ENCODE peak calls at places on chromosomes 12 and 14, in five cellular contexts. One of them, this sample, is unnamed.
A peak's percentile ranks its signal among the peaks of the same experiment; 100 is the strongest.

GRCh38 chr12:60920841-60921495 is 1325.1 kb downstream of the SLC16A7 start:
- DNase-seq in body of pancreas: no peak
- DNase-seq in heart left ventricle: no peak
- DNase-seq in ovary: no peak
- DNase-seq in uterus: no peak
- DNase-seq in this sample: no peak

GRCh38 chr14:62768753-62769152 is 276.5 kb downstream of the KCNH5 start:
- DNase-seq in heart left ventricle: no peak
- DNase-seq in uterus: no peak
- DNase-seq in body of pancreas: no peak
- DNase-seq in ovary: no peak
- DNase-seq in this sample: no peak

GRCh38 chr14:100436745-100437406 is 113.7 kb downstream of the SLC25A47 start:
- DNase-seq in body of pancreas: peak; percentile 46
- DNase-seq in heart left ventricle: no peak
- DNase-seq in uterus: no peak
- DNase-seq in ovary: no peak
- DNase-seq in this sample: no peak

GRCh38 chr14:75010472-75010871 is 7.8 kb downstream of the EIF2B2 start:
- DNase-seq in body of pancreas: no peak
- DNase-seq in heart left ventricle: no peak
- DNase-seq in uterus: no peak
- DNase-seq in ovary: no peak
- DNase-seq in this sample: no peak

GRCh38 chr12:2016862-2017723 is 12.8 kb upstream of the DCP1B start:
- DNase-seq in ovary: no peak
- DNase-seq in heart left ventricle: no peak
- DNase-seq in body of pancreas: no peak
- DNase-seq in uterus: no peak
- DNase-seq in this sample: no peak

GRCh38 chr12:112116232-112117060 is 7.9 kb upstream of the NAA25 start:
- DNase-seq in heart left ventricle: peak; percentile 86
- DNase-seq in ovary: peak; percentile 59
- DNase-seq in body of pancreas: peak; percentile 83
- DNase-seq in uterus: no peak
- DNase-seq in this sample: peak; percentile 71

GRCh38 chr12:87652026-87652425 is 377.2 kb downstream of the C12orf50 start:
- DNase-seq in body of pancreas: no peak
- DNase-seq in ovary: no peak
- DNase-seq in heart left ventricle: no peak
- DNase-seq in uterus: no peak
- DNase-seq in this sample: no peak

GRCh38 chr12:104846056-104846762 is 111.9 kb downstream of the SLC41A2 start:
- DNase-seq in heart left ventricle: no peak
- DNase-seq in uterus: no peak
- DNase-seq in ovary: no peak
- DNase-seq in body of pancreas: no peak
- DNase-seq in this sample: no peak

GRCh38 chr14:29494312-29494711 is 433.3 kb downstream of the PRKD1 start:
- DNase-seq in ovary: no peak
- DNase-seq in body of pancreas: no peak
- DNase-seq in heart left ventricle: no peak
- DNase-seq in uterus: no peak
- DNase-seq in this sample: no peak

GRCh38 chr14:104353921-104354701 is 215.7 kb downstream of the KIF26A start:
- DNase-seq in ovary: peak; percentile 16
- DNase-seq in uterus: peak; percentile 13
- DNase-seq in body of pancreas: peak; percentile 16
- DNase-seq in heart left ventricle: peak; percentile 69
- DNase-seq in this sample: peak; percentile 10

GRCh38 chr12:31325524-31325875 is 450 bp downstream of the SINHCAF start:
- DNase-seq in body of pancreas: peak; percentile 28
- DNase-seq in ovary: peak; percentile 51
- DNase-seq in heart left ventricle: peak; percentile 28
- DNase-seq in uterus: peak; percentile 40
- DNase-seq in this sample: no peak

GRCh38 chr12:57039016-57039798 is 10.7 kb downstream of the MYO1A start:
- DNase-seq in body of pancreas: no peak
- DNase-seq in uterus: no peak
- DNase-seq in ovary: no peak
- DNase-seq in heart left ventricle: no peak
- DNase-seq in this sample: no peak

GRCh38 chr12:113598815-113599406 is 127.2 kb upstream of the LHX5 start:
- DNase-seq in uterus: no peak
- DNase-seq in heart left ventricle: no peak
- DNase-seq in ovary: no peak
- DNase-seq in body of pancreas: no peak
- DNase-seq in this sample: no peak

GRCh38 chr12:66156654-66157053 is 13.1 kb downstream of the TMBIM4 start:
- DNase-seq in ovary: no peak
- DNase-seq in heart left ventricle: no peak
- DNase-seq in uterus: no peak
- DNase-seq in body of pancreas: no peak
- DNase-seq in this sample: no peak

GRCh38 chr12:132251310-132251709 is 78.1 kb downstream of the GALNT9 start:
- DNase-seq in uterus: no peak
- DNase-seq in heart left ventricle: peak; percentile 15
- DNase-seq in ovary: no peak
- DNase-seq in body of pancreas: no peak
- DNase-seq in this sample: no peak

GRCh38 chr12:80861636-80862378 is 75.9 kb downstream of the LIN7A start:
- DNase-seq in uterus: no peak
- DNase-seq in body of pancreas: no peak
- DNase-seq in heart left ventricle: no peak
- DNase-seq in ovary: no peak
- DNase-seq in this sample: no peak

GRCh38 chr12:51371295-51371953 is 19.8 kb downstream of the GALNT6 start:
- DNase-seq in uterus: peak; percentile 64
- DNase-seq in body of pancreas: peak; percentile 81
- DNase-seq in ovary: peak; percentile 55
- DNase-seq in heart left ventricle: peak; percentile 37
- DNase-seq in this sample: peak; percentile 81

GRCh38 chr14:89027097-89027740 is 202.8 kb downstream of the TTC8 start:
- DNase-seq in heart left ventricle: peak; percentile 55
- DNase-seq in body of pancreas: peak; percentile 51
- DNase-seq in uterus: peak; percentile 46
- DNase-seq in ovary: peak; percentile 68
- DNase-seq in this sample: peak; percentile 20

GRCh38 chr14:67491285-67491684 is 2.8 kb upstream of the TMEM229B start:
- DNase-seq in heart left ventricle: no peak
- DNase-seq in body of pancreas: no peak
- DNase-seq in ovary: no peak
- DNase-seq in uterus: no peak
- DNase-seq in this sample: no peak

GRCh38 chr12:1576410-1577240 is 17.8 kb downstream of the FBXL14 start:
- DNase-seq in ovary: peak; percentile 78
- DNase-seq in body of pancreas: peak; percentile 26
- DNase-seq in uterus: peak; percentile 86
- DNase-seq in heart left ventricle: peak; percentile 66
- DNase-seq in this sample: no peak

GRCh38 chr14:101733211-101733610 is 28.3 kb upstream of the PPP2R5C start:
- DNase-seq in heart left ventricle: no peak
- DNase-seq in ovary: no peak
- DNase-seq in uterus: no peak
- DNase-seq in body of pancreas: no peak
- DNase-seq in this sample: no peak

GRCh38 chr12:65946419-65946818 is 122.1 kb downstream of the HMGA2 start:
- DNase-seq in uterus: no peak
- DNase-seq in body of pancreas: no peak
- DNase-seq in heart left ventricle: no peak
- DNase-seq in ovary: no peak
- DNase-seq in this sample: no peak

GRCh38 chr12:4027412-4027811 is 154.2 kb upstream of the PARP11 start:
- DNase-seq in heart left ventricle: no peak
- DNase-seq in uterus: no peak
- DNase-seq in body of pancreas: no peak
- DNase-seq in ovary: no peak
- DNase-seq in this sample: no peak

GRCh38 chr14:95496111-95496681 is 20.3 kb downstream of the SYNE3 start:
- DNase-seq in body of pancreas: no peak
- DNase-seq in heart left ventricle: no peak
- DNase-seq in uterus: no peak
- DNase-seq in ovary: no peak
- DNase-seq in this sample: no peak

GRCh38 chr12:47834199-47835016 is 14.7 kb upstream of the HDAC7 start:
- DNase-seq in body of pancreas: no peak
- DNase-seq in ovary: peak; percentile 12
- DNase-seq in uterus: no peak
- DNase-seq in heart left ventricle: no peak
- DNase-seq in this sample: no peak

GRCh38 chr12:89351489-89352241 is 636 bp downstream of the DUSP6 start:
- DNase-seq in ovary: peak; percentile 23
- DNase-seq in heart left ventricle: peak; percentile 57
- DNase-seq in body of pancreas: peak; percentile 59
- DNase-seq in uterus: peak; percentile 31
- DNase-seq in this sample: no peak

GRCh38 chr12:89353188-89353822 is 1.0 kb upstream of the DUSP6 start:
- DNase-seq in body of pancreas: peak; percentile 86
- DNase-seq in heart left ventricle: peak; percentile 79
- DNase-seq in ovary: peak; percentile 57
- DNase-seq in uterus: no peak
- DNase-seq in this sample: peak; percentile 7

GRCh38 chr12:89352492-89353187 is at the start of gene DUSP6:
- DNase-seq in uterus: peak; percentile 81
- DNase-seq in body of pancreas: peak; percentile 96
- DNase-seq in heart left ventricle: peak; percentile 96
- DNase-seq in ovary: peak; percentile 76
- DNase-seq in this sample: peak; percentile 80

GRCh38 chr12:89350661-89351488 is 1.4 kb downstream of the DUSP6 start:
- DNase-seq in uterus: no peak
- DNase-seq in ovary: no peak
- DNase-seq in heart left ventricle: peak; percentile 31
- DNase-seq in body of pancreas: peak; percentile 31
- DNase-seq in this sample: no peak

DNA sequence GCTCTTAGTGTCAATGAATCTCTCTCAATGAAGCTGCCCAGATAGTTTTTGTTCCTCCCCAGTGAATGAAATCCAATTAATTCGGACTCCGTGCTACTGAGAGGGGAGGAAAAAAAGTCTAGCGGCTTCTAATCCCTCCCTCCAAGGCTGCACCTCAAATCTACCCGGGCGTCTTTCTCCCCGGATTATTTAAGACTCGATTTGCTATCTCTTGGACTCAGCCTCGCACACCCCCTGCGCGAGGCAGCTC is 134 bp downstream of the DUSP6 start:
- DNase-seq in ovary: no peak
- DNase-seq in uterus: no peak
- DNase-seq in body of pancreas: no peak
- DNase-seq in heart left ventricle: no peak
- DNase-seq in this sample: no peak
- TF ChIP-seq POLR2A in ovary: no peak
- TF ChIP-seq POLR2A in uterus: peak; percentile 78
- TF ChIP-seq POLR2A in body of pancreas: peak; percentile 96
- TF ChIP-seq POLR2A in heart left ventricle: peak; percentile 99
- TF ChIP-seq POLR2A in this sample: peak; percentile 74

GRCh38 chr14:39432619-39433451 is 602 bp upstream of the FBXO33 start:
- DNase-seq in uterus: peak; percentile 92
- DNase-seq in body of pancreas: peak; percentile 94
- DNase-seq in ovary: peak; percentile 93
- DNase-seq in heart left ventricle: peak; percentile 93
- DNase-seq in this sample: peak; percentile 91

GRCh38 chr14:39430762-39431415 is 1.3 kb downstream of the FBXO33 start:
- DNase-seq in uterus: no peak
- DNase-seq in heart left ventricle: no peak
- DNase-seq in ovary: no peak
- DNase-seq in body of pancreas: no peak
- DNase-seq in this sample: no peak

GRCh38 chr14:39432179-39432618 is at the start of gene FBXO33:
- DNase-seq in heart left ventricle: peak; percentile 97
- DNase-seq in uterus: peak; percentile 97
- DNase-seq in ovary: peak; percentile 96
- DNase-seq in body of pancreas: peak; percentile 96
- DNase-seq in this sample: peak; percentile 96

GRCh38 chr14:39433452-39433813 is 1.2 kb upstream of the FBXO33 start:
- DNase-seq in heart left ventricle: no peak
- DNase-seq in uterus: no peak
- DNase-seq in body of pancreas: no peak
- DNase-seq in ovary: no peak
- DNase-seq in this sample: no peak

GRCh38 chr14:39431416-39432178 is 636 bp downstream of the FBXO33 start:
- DNase-seq in heart left ventricle: peak; percentile 54
- DNase-seq in ovary: peak; percentile 59
- DNase-seq in body of pancreas: peak; percentile 54
- DNase-seq in uterus: peak; percentile 32
- DNase-seq in this sample: peak; percentile 9
- TF ChIP-seq POLR2A in heart left ventricle: peak; percentile 62
- TF ChIP-seq POLR2A in ovary: peak; percentile 52
- TF ChIP-seq POLR2A in body of pancreas: peak; percentile 44
- TF ChIP-seq POLR2A in uterus: peak; percentile 81
- TF ChIP-seq POLR2A in this sample: peak; percentile 70

DNA sequence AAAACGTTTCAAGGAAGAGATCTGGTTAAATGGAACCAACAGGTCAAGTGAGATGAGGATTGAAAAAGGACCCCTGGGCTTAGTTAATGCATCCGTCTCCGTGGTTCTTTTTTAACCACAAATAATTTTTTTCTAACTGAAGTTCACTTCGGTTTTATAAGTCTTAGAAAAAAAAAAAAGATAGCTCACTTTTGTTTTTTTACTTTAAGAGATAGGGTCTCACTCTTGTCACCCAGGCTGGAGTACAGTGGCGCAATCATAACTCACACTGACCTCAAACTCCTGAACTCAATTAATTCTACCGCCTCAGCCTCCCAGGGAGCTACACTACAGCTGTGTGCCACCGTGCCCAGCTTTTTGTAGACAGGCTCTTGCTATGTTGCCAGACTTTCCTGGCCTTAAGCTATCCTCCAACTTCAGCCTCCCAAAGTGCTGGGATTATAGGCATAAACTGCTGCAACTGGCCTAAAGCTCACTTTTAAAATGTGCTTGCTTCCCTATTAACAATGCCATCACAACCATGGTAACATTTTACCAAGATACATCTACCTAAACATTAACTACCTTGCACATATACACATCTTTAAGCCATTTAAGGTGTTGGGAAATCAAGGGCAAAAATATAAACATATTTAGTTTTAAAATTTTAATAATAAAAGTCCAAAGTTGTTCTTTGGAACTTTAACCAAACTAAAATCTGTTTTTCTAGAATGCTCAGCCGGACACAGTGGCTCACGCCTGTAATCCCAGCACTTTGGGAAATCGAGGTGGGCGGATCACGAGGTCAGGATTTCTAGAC is 11.6 kb downstream of the HNRNPC start:
- DNase-seq in body of pancreas: no peak
- DNase-seq in heart left ventricle: no peak
- DNase-seq in uterus: no peak
- DNase-seq in ovary: no peak
- DNase-seq in this sample: no peak
- TF ChIP-seq POLR2A in body of pancreas: no peak
- TF ChIP-seq POLR2A in heart left ventricle: no peak
- TF ChIP-seq POLR2A in uterus: no peak
- TF ChIP-seq POLR2A in ovary: no peak
- TF ChIP-seq POLR2A in this sample: no peak

GRCh38 chr14:105474478-105475268 is at the start of gene CRIP2:
- DNase-seq in body of pancreas: no peak
- DNase-seq in uterus: peak; percentile 47
- DNase-seq in ovary: peak; percentile 64
- DNase-seq in heart left ventricle: peak; percentile 82
- DNase-seq in this sample: no peak
- TF ChIP-seq POLR2A in body of pancreas: peak; percentile 12
- TF ChIP-seq POLR2A in uterus: peak; percentile 83
- TF ChIP-seq POLR2A in ovary: peak; percentile 19
- TF ChIP-seq POLR2A in heart left ventricle: peak; percentile 95
- TF ChIP-seq POLR2A in this sample: peak; percentile 37

GRCh38 chr14:71250347-71250746 is 343.1 kb downstream of the PCNX1 start:
- DNase-seq in ovary: no peak
- DNase-seq in body of pancreas: no peak
- DNase-seq in uterus: no peak
- DNase-seq in heart left ventricle: no peak
- DNase-seq in this sample: no peak
- TF ChIP-seq POLR2A in ovary: no peak
- TF ChIP-seq POLR2A in body of pancreas: no peak
- TF ChIP-seq POLR2A in uterus: no peak
- TF ChIP-seq POLR2A in heart left ventricle: no peak
- TF ChIP-seq POLR2A in this sample: no peak